ENCODE peak calls at places on chromosomes 4 and X, in eight cellular contexts. One of them, this sample, is unnamed.

GRCh38 chr4:133147365-133147821 is 1.7 kb upstream of the PCDH10 start:
- DNase-seq in heart left ventricle: no peak
- DNase-seq in adrenal gland: no peak
- DNase-seq in body of pancreas: no peak
- DNase-seq in A549: peak
- DNase-seq in esophagus squamous epithelium: no peak
- DNase-seq in uterus: no peak
- DNase-seq in testis: no peak
- DNase-seq in this sample: no peak

GRCh38 chr4:186900232-186900900 is 176.7 kb upstream of the FAT1 start:
- DNase-seq in adrenal gland: no peak
- DNase-seq in uterus: no peak
- DNase-seq in heart left ventricle: no peak
- DNase-seq in body of pancreas: no peak
- DNase-seq in A549: peak
- DNase-seq in esophagus squamous epithelium: no peak
- DNase-seq in testis: no peak
- DNase-seq in this sample: peak

GRCh38 chr4:183344523-183345255 is 22.5 kb upstream of the CLDN24 start:
- DNase-seq in adrenal gland: no peak
- DNase-seq in esophagus squamous epithelium: no peak
- DNase-seq in uterus: no peak
- DNase-seq in A549: no peak
- DNase-seq in body of pancreas: no peak
- DNase-seq in heart left ventricle: no peak
- DNase-seq in testis: no peak
- DNase-seq in this sample: no peak

GRCh38 chr4:77917601-77918000 is 55.0 kb downstream of the MRPL1 start:
- DNase-seq in adrenal gland: no peak
- DNase-seq in body of pancreas: no peak
- DNase-seq in esophagus squamous epithelium: no peak
- DNase-seq in A549: no peak
- DNase-seq in heart left ventricle: no peak
- DNase-seq in uterus: no peak
- DNase-seq in testis: no peak
- DNase-seq in this sample: no peak

GRCh38 chrX:44651347-44651746 is 108.7 kb upstream of the FUNDC1 start:
- DNase-seq in testis: no peak
- DNase-seq in A549: no peak
- DNase-seq in heart left ventricle: no peak
- DNase-seq in body of pancreas: peak
- DNase-seq in esophagus squamous epithelium: no peak
- DNase-seq in uterus: no peak
- DNase-seq in adrenal gland: no peak
- DNase-seq in this sample: no peak

GRCh38 chr4:87913871-87914270 is 61.6 kb upstream of the SPP1 start:
- DNase-seq in A549: no peak
- DNase-seq in adrenal gland: no peak
- DNase-seq in heart left ventricle: no peak
- DNase-seq in testis: no peak
- DNase-seq in body of pancreas: no peak
- DNase-seq in uterus: no peak
- DNase-seq in esophagus squamous epithelium: no peak
- DNase-seq in this sample: no peak

GRCh38 chr4:183284965-183285364 is 35.1 kb downstream of the CLDN22 start:
- DNase-seq in testis: no peak
- DNase-seq in uterus: no peak
- DNase-seq in A549: no peak
- DNase-seq in body of pancreas: no peak
- DNase-seq in heart left ventricle: no peak
- DNase-seq in esophagus squamous epithelium: no peak
- DNase-seq in adrenal gland: no peak
- DNase-seq in this sample: no peak

GRCh38 chr4:10715696-10716095 is 31.1 kb upstream of the CLNK start:
- DNase-seq in A549: no peak
- DNase-seq in heart left ventricle: no peak
- DNase-seq in testis: no peak
- DNase-seq in esophagus squamous epithelium: no peak
- DNase-seq in uterus: no peak
- DNase-seq in body of pancreas: no peak
- DNase-seq in adrenal gland: no peak
- DNase-seq in this sample: no peak

GRCh38 chr4:78214078-78214477 is 157.0 kb downstream of the FRAS1 start:
- DNase-seq in adrenal gland: no peak
- DNase-seq in A549: no peak
- DNase-seq in heart left ventricle: no peak
- DNase-seq in esophagus squamous epithelium: no peak
- DNase-seq in uterus: no peak
- DNase-seq in body of pancreas: no peak
- DNase-seq in testis: no peak
- DNase-seq in this sample: no peak

GRCh38 chrX:15349046-15349445 is 13.7 kb upstream of the PIGA start:
- DNase-seq in adrenal gland: peak
- DNase-seq in heart left ventricle: peak
- DNase-seq in esophagus squamous epithelium: no peak
- DNase-seq in testis: peak
- DNase-seq in A549: peak
- DNase-seq in body of pancreas: peak
- DNase-seq in uterus: peak
- DNase-seq in this sample: peak

GRCh38 chrX:17812763-17813162 is 48.3 kb downstream of the RAI2 start:
- DNase-seq in esophagus squamous epithelium: no peak
- DNase-seq in testis: peak
- DNase-seq in adrenal gland: peak
- DNase-seq in A549: peak
- DNase-seq in body of pancreas: no peak
- DNase-seq in uterus: peak
- DNase-seq in heart left ventricle: no peak
- DNase-seq in this sample: peak

GRCh38 chr4:165312506-165312905 is 15.0 kb upstream of the MSMO1 start:
- DNase-seq in heart left ventricle: no peak
- DNase-seq in A549: no peak
- DNase-seq in esophagus squamous epithelium: no peak
- DNase-seq in uterus: no peak
- DNase-seq in adrenal gland: no peak
- DNase-seq in body of pancreas: no peak
- DNase-seq in testis: no peak
- DNase-seq in this sample: no peak

GRCh38 chrX:97070346-97070745 is 186.6 kb downstream of the RPA4 start:
- DNase-seq in A549: no peak
- DNase-seq in heart left ventricle: no peak
- DNase-seq in uterus: no peak
- DNase-seq in body of pancreas: no peak
- DNase-seq in testis: no peak
- DNase-seq in esophagus squamous epithelium: no peak
- DNase-seq in adrenal gland: no peak
- DNase-seq in this sample: no peak

GRCh38 chrX:88613338-88613737 is 133.7 kb upstream of the CPXCR1 start:
- DNase-seq in adrenal gland: no peak
- DNase-seq in heart left ventricle: no peak
- DNase-seq in A549: peak
- DNase-seq in uterus: no peak
- DNase-seq in esophagus squamous epithelium: no peak
- DNase-seq in body of pancreas: no peak
- DNase-seq in testis: peak
- DNase-seq in this sample: no peak

GRCh38 chrX:129678881-129679195 is 24.1 kb upstream of the APLN start:
- DNase-seq in heart left ventricle: no peak
- DNase-seq in body of pancreas: no peak
- DNase-seq in uterus: no peak
- DNase-seq in testis: no peak
- DNase-seq in adrenal gland: no peak
- DNase-seq in A549: no peak
- DNase-seq in esophagus squamous epithelium: no peak
- DNase-seq in this sample: no peak

GRCh38 chr4:89539374-89539773 is 231.8 kb upstream of the GPRIN3 start:
- DNase-seq in A549: peak
- DNase-seq in testis: no peak
- DNase-seq in body of pancreas: no peak
- DNase-seq in esophagus squamous epithelium: no peak
- DNase-seq in adrenal gland: peak
- DNase-seq in heart left ventricle: no peak
- DNase-seq in uterus: no peak
- DNase-seq in this sample: no peak

DNA sequence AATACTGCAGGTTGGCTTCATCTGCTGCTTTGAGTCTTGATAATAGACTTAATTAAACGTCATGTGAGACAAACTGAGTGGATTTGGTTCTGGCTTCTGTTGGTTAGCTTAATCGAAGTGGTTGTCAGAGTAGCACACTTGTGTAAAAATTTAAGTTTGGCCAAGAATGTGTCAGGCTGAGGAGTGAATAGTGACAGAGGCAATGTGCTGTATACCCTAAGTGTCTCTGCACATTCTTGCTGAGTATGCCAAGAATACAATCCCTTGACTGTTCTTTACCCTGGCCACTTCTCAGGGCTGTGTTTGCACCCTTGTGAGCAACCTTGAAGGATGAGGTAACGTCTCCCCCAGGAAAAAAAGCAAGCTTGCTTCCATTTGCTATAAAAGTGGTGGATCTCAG is 14.9 kb downstream of the RPS3A start:
- DNase-seq in testis: no peak
- DNase-seq in A549: no peak
- DNase-seq in heart left ventricle: no peak
- DNase-seq in body of pancreas: no peak
- DNase-seq in adrenal gland: no peak
- DNase-seq in uterus: no peak
- DNase-seq in esophagus squamous epithelium: no peak
- DNase-seq in this sample: no peak
- TF ChIP-seq POLR2A in testis: no peak
- TF ChIP-seq POLR2A in A549: no peak
- TF ChIP-seq POLR2A in heart left ventricle: no peak
- TF ChIP-seq POLR2A in body of pancreas: no peak
- TF ChIP-seq POLR2A in adrenal gland: no peak
- TF ChIP-seq POLR2A in uterus: no peak
- TF ChIP-seq POLR2A in esophagus squamous epithelium: no peak
- TF ChIP-seq POLR2A in this sample: no peak

GRCh38 chrX:48737940-48738339 is 23.6 kb upstream of the GLOD5 start:
- DNase-seq in A549: no peak
- DNase-seq in testis: no peak
- DNase-seq in uterus: no peak
- DNase-seq in body of pancreas: no peak
- DNase-seq in esophagus squamous epithelium: no peak
- DNase-seq in adrenal gland: no peak
- DNase-seq in heart left ventricle: no peak
- DNase-seq in this sample: peak
- TF ChIP-seq POLR2A in A549: no peak
- TF ChIP-seq POLR2A in testis: no peak
- TF ChIP-seq POLR2A in uterus: no peak
- TF ChIP-seq POLR2A in body of pancreas: no peak
- TF ChIP-seq POLR2A in esophagus squamous epithelium: no peak
- TF ChIP-seq POLR2A in adrenal gland: no peak
- TF ChIP-seq POLR2A in heart left ventricle: no peak
- TF ChIP-seq POLR2A in this sample: no peak

GRCh38 chr4:100695039-100695654 is 177.3 kb upstream of the EMCN start:
- DNase-seq in A549: no peak
- DNase-seq in heart left ventricle: no peak
- DNase-seq in body of pancreas: no peak
- DNase-seq in adrenal gland: no peak
- DNase-seq in testis: no peak
- DNase-seq in uterus: no peak
- DNase-seq in esophagus squamous epithelium: no peak
- DNase-seq in this sample: no peak
- TF ChIP-seq POLR2A in A549: no peak
- TF ChIP-seq POLR2A in heart left ventricle: no peak
- TF ChIP-seq POLR2A in body of pancreas: no peak
- TF ChIP-seq POLR2A in adrenal gland: no peak
- TF ChIP-seq POLR2A in testis: no peak
- TF ChIP-seq POLR2A in uterus: no peak
- TF ChIP-seq POLR2A in esophagus squamous epithelium: no peak
- TF ChIP-seq POLR2A in this sample: no peak

DNA sequence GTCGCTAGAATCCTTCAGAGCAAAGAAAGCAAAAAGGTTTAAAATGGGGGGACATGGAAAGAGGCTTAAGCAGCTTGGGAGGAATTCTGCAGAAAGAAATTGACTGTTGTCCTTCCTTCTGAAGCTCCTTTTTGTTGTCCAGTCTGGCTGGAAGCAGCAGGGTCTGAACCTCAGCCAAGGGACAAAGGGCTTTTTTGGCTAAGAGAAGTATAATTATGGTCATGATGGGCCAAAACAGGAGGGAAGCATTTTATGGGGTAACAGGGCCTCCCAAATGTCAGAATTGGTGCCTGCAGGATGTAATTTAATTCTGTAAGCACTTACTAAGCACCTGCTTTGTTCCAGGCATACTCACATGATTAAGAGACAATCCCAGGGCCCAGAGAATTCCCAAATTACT is 74.2 kb upstream of the CPEB2 start:
- DNase-seq in body of pancreas: no peak
- DNase-seq in testis: no peak
- DNase-seq in esophagus squamous epithelium: no peak
- DNase-seq in A549: no peak
- DNase-seq in adrenal gland: no peak
- DNase-seq in uterus: no peak
- DNase-seq in heart left ventricle: no peak
- DNase-seq in this sample: no peak
- TF ChIP-seq POLR2A in body of pancreas: no peak
- TF ChIP-seq POLR2A in testis: no peak
- TF ChIP-seq POLR2A in esophagus squamous epithelium: no peak
- TF ChIP-seq POLR2A in A549: no peak
- TF ChIP-seq POLR2A in adrenal gland: no peak
- TF ChIP-seq POLR2A in uterus: no peak
- TF ChIP-seq POLR2A in heart left ventricle: no peak
- TF ChIP-seq POLR2A in this sample: no peak